ENCODE peak calls at places on chromosomes 2 and 18, in seven cellular contexts. O is RWPE2, X is choroid plexus epithelial cell, F is mammary epithelial cell, P is uterus, B is fibroblast of pulmonary artery, R is HFF-Myc. Q is an unnamed sample.
A peak's percentile ranks its signal among the peaks of the same experiment; 100 is the strongest.

GRCh38 chr18:73879771-73880170 is 267.9 kb downstream of the FBXO15 start:
- DNase-seq in R (no peak), B (peak; percentile 39), P (no peak), X (peak; percentile 77), O (no peak), F (no peak), Q (no peak)

GRCh38 chr2:234701841-234702240 is 205.0 kb upstream of the ARL4C start:
- DNase-seq in X (no peak), B (no peak), F (no peak), R (no peak), P (no peak), O (no peak), Q (no peak)

GRCh38 chr2:181275643-181276070 is 181.5 kb upstream of the ITGA4 start:
- DNase-seq in P (no peak), O (no peak), F (no peak), X (no peak), B (no peak), R (no peak), Q (no peak)

GRCh38 chr2:26692814-26693286 is 328 bp downstream of the KCNK3 start:
- DNase-seq in O (no peak), R (no peak), P (no peak), X (peak; percentile 26), F (peak; percentile 18), B (peak; percentile 44), Q (peak; percentile 44)

GRCh38 chr2:138516030-138516704 is 14.6 kb downstream of the SPOPL start:
- DNase-seq in B (no peak), P (no peak), F (no peak), O (no peak), X (peak; percentile 63), R (no peak), Q (peak; percentile 31)

GRCh38 chr2:212359425-212360067 is 179.1 kb downstream of the ERBB4 start:
- DNase-seq in F (no peak), P (no peak), X (no peak), R (no peak), O (no peak), B (no peak), Q (no peak)

GRCh38 chr18:28684746-28685145 is 507.8 kb upstream of the CDH2 start:
- DNase-seq in B (no peak), P (no peak), O (no peak), R (peak; percentile 29), X (no peak), F (peak; percentile 74), Q (no peak)

GRCh38 chr2:29123584-29124349 is 8.6 kb downstream of the CLIP4 start:
- DNase-seq in B (peak; percentile 82), F (peak; percentile 92), O (peak; percentile 72), P (no peak), X (peak; percentile 87), R (peak; percentile 33), Q (peak; percentile 88)

GRCh38 chr2:219887870-219888269 is 260.4 kb downstream of the SLC4A3 start:
- DNase-seq in O (no peak), B (no peak), X (no peak), R (no peak), P (no peak), F (peak; percentile 46), Q (peak; percentile 76)

GRCh38 chr18:79944126-79944731 is 7.2 kb downstream of the SLC66A2 start:
- DNase-seq in R (no peak), O (no peak), X (peak; percentile 93), B (peak; percentile 66), P (no peak), F (no peak), Q (no peak)

GRCh38 chr2:118857677-118858484 is 10.4 kb upstream of the EN1 start:
- DNase-seq in X (no peak), O (no peak), R (no peak), P (no peak), F (no peak), B (no peak), Q (no peak)

GRCh38 chr2:10779776-10780490 is 32.7 kb downstream of the PDIA6 start:
- DNase-seq in O (no peak), P (no peak), F (no peak), R (no peak), X (no peak), B (no peak), Q (no peak)

GRCh38 chr2:111905990-111906735 is 7.8 kb downstream of the MERTK start:
- DNase-seq in O (no peak), X (no peak), R (no peak), B (no peak), F (peak; percentile 25), P (peak; percentile 25), Q (peak; percentile 19)

GRCh38 chr2:219174801-219175200 is 1.9 kb downstream of the CNPPD1 start:
- DNase-seq in B (no peak), R (no peak), P (no peak), F (no peak), O (no peak), X (no peak), Q (no peak)

GRCh38 chr2:98730053-98730850 is 680 bp downstream of the MGAT4A start:
- DNase-seq in O (no peak), B (no peak), X (no peak), P (peak; percentile 49), F (no peak), R (no peak), Q (no peak)

GRCh38 chr2:66569321-66569851 is 134.5 kb downstream of the MEIS1 start:
- DNase-seq in B (peak; percentile 75), F (no peak), R (no peak), P (peak; percentile 68), X (peak; percentile 53), O (no peak), Q (no peak)

GRCh38 chr2:19478441-19478840 is 120.0 kb upstream of the OSR1 start:
- DNase-seq in F (peak; percentile 19), B (no peak), R (no peak), P (no peak), O (no peak), X (no peak), Q (peak; percentile 25)

DNA sequence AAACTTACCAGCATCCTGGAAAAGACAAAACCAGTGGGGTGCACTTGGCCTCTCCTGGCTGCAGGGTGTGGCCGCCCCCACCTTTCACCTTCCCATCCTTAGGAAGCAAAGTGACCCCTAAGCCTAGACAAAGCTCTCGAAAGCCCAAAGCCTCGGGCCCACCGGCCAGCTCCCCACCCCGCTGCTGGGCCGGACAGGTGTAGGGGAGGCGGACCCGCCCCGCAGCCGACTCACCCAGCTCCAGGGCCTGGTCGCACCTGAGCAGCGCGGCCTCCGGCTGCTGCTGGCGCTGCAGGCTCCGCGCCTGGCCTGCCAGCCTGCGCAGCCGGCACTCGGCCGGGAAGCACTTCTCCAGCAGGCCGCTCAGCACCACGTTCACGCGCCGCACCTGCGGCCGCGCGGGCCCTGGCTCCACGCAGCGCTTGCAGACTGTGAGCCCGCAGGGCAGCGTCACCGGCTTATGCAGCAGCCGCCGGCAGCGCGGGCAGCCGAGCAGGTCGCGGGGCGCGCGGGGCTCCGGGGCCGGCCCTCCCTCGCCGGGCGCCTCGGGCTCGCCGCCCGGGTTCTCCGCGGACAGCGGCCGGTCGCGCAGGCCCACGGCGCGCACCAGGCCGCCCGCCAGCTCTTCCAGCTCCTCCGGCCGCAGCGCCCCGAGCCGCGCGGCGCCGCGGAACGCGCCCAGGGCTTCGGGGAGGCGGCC is 970 bp downstream of the LONRF2 start:
- DNase-seq in O (no peak), B (peak; percentile 42), R (no peak), X (peak; percentile 25), F (peak; percentile 19), P (peak; percentile 38), Q (peak; percentile 33)
- TF ChIP-seq CTCF in O (no peak), B (no peak), R (no peak), X (no peak), F (no peak), P (peak; percentile 59), Q (no peak)

GRCh38 chr18:68221116-68221724 is 493.7 kb downstream of the TMX3 start:
- DNase-seq in P (no peak), B (no peak), R (no peak), O (no peak), F (no peak), X (peak; percentile 24), Q (no peak)
- H3K4me3 ChIP-seq in P (no peak overlapping the region), B (no peak overlapping the region), R (no peak overlapping the region), O (no peak overlapping the region), F (no peak overlapping the region), X (no peak overlapping the region), Q (no peak overlapping the region)

GRCh38 chr18:76670564-76671288 is 151.6 kb upstream of the ZNF236 start:
- DNase-seq in P (peak; percentile 81), F (no peak), R (no peak), O (no peak), X (no peak), B (no peak), Q (no peak)
- TF ChIP-seq CTCF in P (no peak), F (no peak), R (no peak), O (no peak), X (no peak), B (no peak), Q (no peak)

GRCh38 chr2:100392715-100393114 is 24.8 kb downstream of the CHST10 start:
- DNase-seq in B (no peak), X (no peak), R (no peak), P (no peak), O (no peak), F (no peak), Q (no peak)

GRCh38 chr2:100391735-100392515 is 25.5 kb downstream of the CHST10 start:
- DNase-seq in R (no peak), O (no peak), X (no peak), P (no peak), B (no peak), F (no peak), Q (no peak)

GRCh38 chr2:100393362-100393761 is 24.1 kb downstream of the CHST10 start:
- DNase-seq in X (no peak), F (no peak), B (no peak), R (no peak), P (no peak), O (no peak), Q (no peak)

GRCh38 chr2:100395532-100396350 is 21.7 kb downstream of the CHST10 start:
- DNase-seq in R (no peak), X (no peak), F (no peak), B (no peak), O (no peak), P (no peak), Q (no peak)

GRCh38 chr2:100394111-100394641 is 23.3 kb downstream of the CHST10 start:
- DNase-seq in B (no peak), O (no peak), P (no peak), X (no peak), R (no peak), F (no peak), Q (no peak)
- H3K4me3 ChIP-seq in B (no peak overlapping the region), O (no peak overlapping the region), P (no peak overlapping the region), X (no peak overlapping the region), R (no peak overlapping the region), F (no peak overlapping the region), Q (no peak overlapping the region)

Q was measured in epithelial cell of esophagus.